ENCODE peak calls at places on chromosomes 7 and 10, in four cellular contexts. A, Y, M and E are unnamed samples. For H3K27me3, the result is how much of the 10 kb centered on the place peaks cover.

GRCh38 chr10:102113956-102114857 is 6.0 kb downstream of the LDB1 start:
- DNase-seq in A (peak), Y (peak), M (peak), E (no peak)

GRCh38 chr7:27605689-27606269 is 56.9 kb downstream of the HIBADH start:
- DNase-seq in A (no peak), Y (peak), M (no peak), E (no peak)

GRCh38 chr7:55177068-55177530 is 158.3 kb downstream of the EGFR start:
- DNase-seq in A (no peak), Y (no peak), M (no peak), E (no peak)

GRCh38 chr7:45625714-45626440 is 51.7 kb downstream of the ADCY1 start:
- DNase-seq in A (no peak), Y (no peak), M (no peak), E (no peak)

GRCh38 chr7:82263880-82264751 is 179.5 kb downstream of the CACNA2D1 start:
- DNase-seq in A (no peak), Y (no peak), M (no peak), E (no peak)

GRCh38 chr7:81195033-81195432 is 276.2 kb upstream of the SEMA3C start:
- DNase-seq in A (no peak), Y (peak), M (no peak), E (no peak)

GRCh38 chr7:117572826-117573620 is 93.2 kb downstream of the CFTR start:
- DNase-seq in A (no peak), Y (no peak), M (no peak), E (no peak)

GRCh38 chr7:25521236-25521635 is 292.9 kb upstream of the NPVF start:
- DNase-seq in A (no peak), Y (no peak), M (no peak), E (no peak)

GRCh38 chr10:102553771-102554170 is 50.0 kb downstream of the SUFU start:
- DNase-seq in A (no peak), Y (no peak), M (no peak), E (no peak)

GRCh38 chr7:19066109-19066508 is 51.3 kb downstream of the TWIST1 start:
- DNase-seq in A (no peak), Y (no peak), M (no peak), E (no peak)

GRCh38 chr7:379456-380225 is 89.7 kb downstream of the FOXL3 start:
- DNase-seq in A (no peak), Y (no peak), M (peak), E (no peak)

GRCh38 chr7:29322023-29322712 is 127.6 kb downstream of the CHN2 start:
- DNase-seq in A (no peak), Y (no peak), M (no peak), E (no peak)
- H3K27me3 ChIP-seq in A (under half), Y (under half), M (under half), E (under half)

DNA sequence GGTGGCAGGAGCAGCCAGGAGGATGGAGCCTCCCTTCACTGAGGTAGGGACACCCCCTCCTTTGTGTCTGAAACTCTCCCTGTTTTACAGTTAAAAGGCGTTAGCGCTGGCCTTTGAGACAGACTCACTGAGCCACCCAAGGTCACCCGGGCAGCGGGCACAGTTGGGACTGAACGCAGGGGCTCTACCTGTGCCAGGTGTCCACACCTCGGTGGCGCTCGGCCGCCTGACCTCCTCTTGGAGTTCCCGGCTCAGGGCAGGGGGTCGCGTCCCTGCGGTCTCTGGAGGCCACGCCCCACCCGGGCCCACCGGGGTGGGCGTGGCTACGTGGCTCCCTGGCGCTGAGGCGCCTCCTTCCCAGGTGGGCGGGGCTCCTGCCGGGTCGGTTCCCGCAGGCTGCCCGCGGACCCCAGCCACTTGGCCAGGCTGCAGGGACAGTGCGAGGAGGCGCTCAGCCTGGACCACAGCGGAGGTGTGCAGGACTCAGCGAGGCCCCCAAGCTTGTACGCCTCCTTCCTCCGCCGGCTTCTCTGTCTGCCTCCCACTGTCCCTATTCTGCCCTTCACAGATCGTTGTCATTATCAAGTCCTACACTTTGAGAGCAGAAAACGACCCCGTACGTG is 39.9 kb upstream of the LEP start:
- DNase-seq in A (no peak), Y (peak), M (no peak), E (no peak)
- H3K4me3 ChIP-seq in A (peak), Y (no peak), M (peak), E (no peak)

GRCh38 chr10:12826800-12827372 is 174.6 kb downstream of the CCDC3 start:
- DNase-seq in A (no peak), Y (no peak), M (peak), E (no peak)
- TF ChIP-seq CTCF in A (no peak), Y (no peak), M (no peak), E (no peak)

DNA sequence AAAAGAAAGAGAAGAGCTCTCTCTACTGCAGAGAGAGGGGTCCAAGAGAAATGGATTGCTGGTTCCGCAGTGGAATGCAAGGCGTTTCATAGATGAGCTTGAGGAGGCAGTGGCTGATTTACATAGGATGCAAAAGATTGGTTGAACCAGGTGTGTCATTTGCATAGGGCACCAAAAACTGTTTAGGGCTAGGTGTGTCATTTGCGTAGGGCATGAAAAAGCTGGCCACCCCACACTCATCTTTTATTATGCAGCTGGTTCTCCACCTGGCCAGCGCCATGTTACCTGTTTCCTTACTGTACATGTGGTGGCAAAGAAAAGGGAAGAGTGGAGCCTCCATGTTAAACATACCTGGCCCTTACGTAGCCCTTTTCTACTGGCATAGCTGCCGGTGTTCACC is 33.0 kb downstream of the CASP7 start:
- DNase-seq in A (no peak), Y (no peak), M (no peak), E (no peak)
- H3K27me3 ChIP-seq in A (under half), Y (under half), M (under half), E (under half)

GRCh38 chr10:42976353-42977031 is 100.4 kb upstream of the RET start:
- DNase-seq in A (no peak), Y (no peak), M (peak), E (no peak)
- H3K4me3 ChIP-seq in A (no peak), Y (no peak), M (no peak), E (no peak)

DNA sequence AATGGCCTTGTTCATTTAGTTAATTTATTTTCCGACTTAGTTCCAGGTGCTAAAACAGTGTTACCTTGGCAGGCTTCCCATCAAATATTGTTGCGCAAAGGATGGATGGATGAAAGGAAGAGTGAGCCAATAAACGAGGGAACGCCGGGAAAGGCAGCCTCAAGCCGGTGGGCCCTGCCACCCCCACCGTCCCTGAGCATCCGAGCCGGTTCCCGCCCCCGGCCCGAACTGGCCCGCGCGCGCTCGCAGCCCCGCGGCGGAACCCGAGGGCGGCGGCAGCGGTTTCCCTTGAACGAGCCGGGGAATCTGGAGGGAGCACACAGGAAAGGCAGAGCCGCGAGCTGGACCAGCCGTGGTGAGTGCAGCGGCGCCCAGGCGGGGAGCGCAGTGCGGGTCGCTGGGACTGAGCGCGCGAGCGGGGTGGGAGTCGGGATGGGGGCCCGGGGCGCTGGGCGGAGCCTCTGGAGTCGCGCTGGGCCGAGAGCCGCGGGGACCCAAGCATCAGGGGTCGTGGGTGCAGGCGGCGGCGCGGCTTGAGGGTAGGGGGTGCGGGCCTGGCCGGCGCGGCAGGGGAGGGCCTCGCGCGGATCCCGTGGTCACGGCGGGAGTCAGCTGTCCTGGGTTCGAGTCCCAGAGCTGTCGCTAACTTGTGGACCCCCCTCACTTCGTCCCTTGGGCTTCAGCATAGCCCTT is at the start of gene AGK:
- DNase-seq in A (peak), Y (peak), M (peak), E (no peak)
- TF ChIP-seq CTCF in A (no peak), Y (no peak), M (no peak), E (no peak)

GRCh38 chr10:23171232-23171876 is 20.8 kb upstream of the PTF1A start:
- DNase-seq in A (no peak), Y (peak), M (no peak), E (no peak)
- H3K27me3 ChIP-seq in A (half or more), Y (half or more), M (half or more), E (under half)